ENCODE peak calls at places on chromosomes 16 and 17, in six cellular contexts. U is bronchial epithelial cell; O is kidney epithelial cell; K is CD8-positive, alpha-beta T cell; V is GM23338; F is SJCRH30. C is an unnamed sample. For H3K36me3 and H3K27me3, the result is how much of the 10 kb centered on the place peaks cover.

GRCh38 chr16:85746431-85747227 is 4.3 kb downstream of the C16orf74 start:
- DNase-seq in K (no peak), F (no peak), U (peak), O (peak), V (no peak), C (no peak)

GRCh38 chr16:70687172-70687531 is 1.3 kb upstream of the MTSS2 start:
- DNase-seq in U (no peak), F (peak), O (no peak), K (no peak), V (no peak), C (no peak)

GRCh38 chr16:11253009-11253994 is 2.7 kb downstream of the SOCS1 start:
- DNase-seq in F (no peak), O (no peak), V (no peak), U (peak), K (no peak), C (no peak)

GRCh38 chr17:39617446-39618251 is 9.1 kb upstream of the PPP1R1B start:
- DNase-seq in F (peak), V (peak), O (no peak), U (peak), K (peak), C (no peak)

GRCh38 chr17:76843703-76844484 is 24.3 kb upstream of the MGAT5B start:
- DNase-seq in O (no peak), F (no peak), V (no peak), U (no peak), K (no peak), C (no peak)

GRCh38 chr17:39944393-39944711 is 16.8 kb downstream of the LRRC3C start:
- DNase-seq in U (no peak), O (no peak), K (no peak), V (no peak), F (no peak), C (no peak)

GRCh38 chr16:88387941-88388627 is 5.3 kb downstream of the ZNF469 start:
- DNase-seq in K (no peak), U (peak), F (no peak), V (peak), O (peak), C (no peak)

GRCh38 chr17:63150994-63151464 is 185.0 kb downstream of the TANC2 start:
- DNase-seq in U (no peak), F (peak), V (peak), K (no peak), O (no peak), C (no peak)

GRCh38 chr17:40646791-40647548 is 648 bp downstream of the SMARCE1 start:
- DNase-seq in F (peak), V (peak), U (peak), K (no peak), O (no peak), C (no peak)

GRCh38 chr16:70746040-70746707 is 54.8 kb downstream of the VAC14 start:
- DNase-seq in K (no peak), O (no peak), F (no peak), V (no peak), U (peak), C (peak)

GRCh38 chr17:63545302-63545928 is 4.9 kb upstream of the DCAF7 start:
- DNase-seq in V (no peak), O (no peak), F (no peak), U (no peak), K (no peak), C (no peak)

GRCh38 chr16:69463876-69464275 is 39.5 kb downstream of the CYB5B start:
- DNase-seq in K (no peak), O (no peak), F (no peak), V (no peak), U (no peak), C (no peak)

GRCh38 chr16:47715442-47716054 is 254.4 kb downstream of the PHKB start:
- DNase-seq in K (no peak), F (no peak), O (no peak), U (no peak), V (no peak), C (no peak)

GRCh38 chr17:13437966-13438779 is 163.6 kb downstream of the HS3ST3A1 start:
- DNase-seq in O (peak), V (no peak), K (no peak), F (no peak), U (no peak), C (no peak)

DNA sequence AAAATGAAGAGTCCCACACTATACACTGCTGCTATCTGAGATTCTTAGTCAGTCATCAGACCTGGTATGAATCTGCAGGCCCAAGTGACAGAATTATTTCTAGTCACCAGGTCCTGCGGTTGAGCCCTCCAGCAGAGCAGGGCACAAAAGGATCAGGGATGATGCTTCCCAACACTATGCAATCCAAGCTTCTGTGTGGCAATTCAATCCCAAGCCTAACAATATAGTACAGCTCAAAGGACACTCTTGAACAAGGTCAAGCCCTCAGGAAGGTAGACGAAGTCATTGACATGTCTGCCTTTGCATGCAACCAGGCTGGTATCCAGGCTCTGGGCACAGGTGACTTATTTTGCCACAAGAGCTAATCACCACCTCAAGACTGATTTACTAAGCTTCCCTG is 5.8 kb downstream of the DCUN1D3 start:
- DNase-seq in V (no peak), K (no peak), U (no peak), F (no peak), O (no peak), C (no peak)
- H3K36me3 ChIP-seq in V (under half), K (under half), U (under half), F (under half), O (under half), C (under half)

GRCh38 chr16:29925805-29926674 is at the start of gene KCTD13:
- DNase-seq in V (peak), O (peak), F (peak), K (peak), U (peak), C (no peak)
- H3K27me3 ChIP-seq in V (under half), O (under half), F (under half), K (under half), U (under half), C (under half)

DNA sequence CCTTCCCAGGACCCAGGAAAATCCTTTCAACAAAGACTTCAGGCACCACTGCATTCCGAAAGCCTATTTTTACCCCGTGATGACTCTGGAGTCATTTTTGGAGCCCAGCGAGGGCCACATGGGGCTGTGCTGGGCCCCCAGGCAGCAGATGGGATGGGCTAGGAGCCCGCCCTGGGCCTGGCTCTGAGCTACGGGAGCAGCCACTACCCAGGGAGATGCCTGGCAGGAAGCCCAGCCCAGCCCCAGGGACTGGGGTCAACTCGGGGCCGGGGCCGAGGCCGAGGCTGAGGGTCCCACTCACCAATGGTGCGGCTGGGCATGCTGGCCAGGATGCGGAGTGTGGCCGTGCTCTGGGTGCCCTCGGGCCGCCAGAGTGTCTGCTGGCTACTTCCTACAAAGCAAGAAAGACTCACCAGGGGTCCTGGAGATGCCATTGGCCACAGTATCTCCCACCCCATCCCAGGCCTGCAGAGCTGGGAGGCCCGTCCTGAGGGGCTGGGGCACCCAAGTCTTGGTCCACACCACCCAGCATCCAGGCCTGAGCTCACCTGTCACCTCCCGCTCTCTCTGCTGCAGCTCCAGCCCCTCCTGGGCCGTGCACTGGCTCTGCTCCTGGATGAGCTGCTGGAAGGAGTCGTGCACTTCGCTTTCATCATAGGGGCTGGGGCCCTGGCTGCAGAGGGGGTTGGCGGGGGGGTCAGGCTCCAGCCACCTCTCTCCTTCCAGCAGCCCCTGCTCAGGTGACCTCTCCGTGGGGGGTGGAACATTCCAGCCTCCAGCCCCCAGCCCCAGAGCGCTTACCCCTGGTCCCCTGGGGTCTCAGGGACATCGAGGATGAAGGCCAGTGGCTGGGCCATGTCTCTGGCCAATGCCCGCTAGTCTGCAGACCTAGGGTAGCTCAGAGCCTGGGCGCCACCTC is 2.3 kb downstream of the TMC6 start:
- DNase-seq in F (peak), V (no peak), U (no peak), K (no peak), O (no peak), C (no peak)
- H3K4me3 ChIP-seq in F (no peak), V (peak), U (no peak), K (peak), O (no peak), C (no peak)

GRCh38 chr17:48057626-48058025 is 9.5 kb downstream of the NFE2L1 start:
- DNase-seq in V (no peak), O (no peak), U (no peak), K (no peak), F (no peak), C (no peak)

GRCh38 chr17:48056246-48056745 is 8.1 kb downstream of the NFE2L1 start:
- DNase-seq in F (no peak), U (no peak), O (no peak), K (no peak), V (peak), C (no peak)

GRCh38 chr17:48055531-48056245 is 7.5 kb downstream of the NFE2L1 start:
- DNase-seq in O (peak), U (no peak), F (no peak), V (peak), K (no peak), C (no peak)

GRCh38 chr17:48058393-48059124 is 10.4 kb downstream of the NFE2L1 start:
- DNase-seq in V (no peak), U (no peak), O (no peak), K (no peak), F (no peak), C (no peak)

DNA sequence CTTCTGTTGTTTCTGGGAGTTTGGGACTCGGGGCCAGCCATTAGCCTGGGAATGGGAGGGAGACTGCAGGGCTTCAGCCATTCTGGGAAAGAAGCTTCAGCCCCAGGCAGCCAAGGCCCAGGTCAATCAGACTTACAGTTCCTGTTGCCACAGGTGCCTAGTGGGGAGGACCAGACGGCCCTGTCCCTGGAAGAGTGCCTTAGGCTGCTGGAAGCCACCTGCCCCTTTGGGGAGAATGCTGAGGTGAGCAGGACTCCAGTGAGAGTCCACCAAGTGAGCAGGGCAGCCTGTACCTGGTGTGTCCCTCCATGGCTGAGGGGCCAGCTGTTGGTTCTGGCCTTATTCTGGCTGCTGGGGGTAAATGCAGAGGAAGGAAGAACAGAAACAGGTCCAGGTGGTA is 8.7 kb downstream of the NFE2L1 start:
- DNase-seq in V (no peak), O (no peak), F (no peak), U (no peak), K (no peak), C (no peak)
- H3K36me3 ChIP-seq in V (under half), O (under half), F (half or more), U (under half), K (half or more), C (under half)